ENCODE peak calls at places on chromosomes 12 and 14, in five cellular contexts. H is GM12878; E is effector memory CD4-positive, alpha-beta T cell; G is heart right ventricle; O is HFF-Myc. F is an unnamed sample.

GRCh38 chr14:75501080-75501479 is 21.2 kb upstream of the BATF start:
- DNase-seq in H (no peak), E (no peak), G (no peak), O (no peak), F (no peak)

GRCh38 chr12:12721251-12721689 is 4.1 kb downstream of the CDKN1B start:
- DNase-seq in H (no peak), E (no peak), G (no peak), O (no peak), F (no peak)

GRCh38 chr12:89383235-89384049 is 31.1 kb upstream of the DUSP6 start:
- DNase-seq in H (no peak), E (no peak), G (no peak), O (no peak), F (no peak)

GRCh38 chr12:76409074-76409473 is 60.9 kb upstream of the BBS10 start:
- DNase-seq in H (no peak), E (no peak), G (no peak), O (no peak), F (no peak)

GRCh38 chr14:89910706-89911017 is 43.9 kb downstream of the EFCAB11 start:
- DNase-seq in H (no peak), E (no peak), G (no peak), O (no peak), F (no peak)

GRCh38 chr14:84152452-84152851 is 1377.5 kb upstream of the FLRT2 start:
- DNase-seq in H (no peak), E (no peak), G (no peak), O (no peak), F (no peak)

GRCh38 chr12:42483534-42483857 is 106.0 kb downstream of the PRICKLE1 start:
- DNase-seq in H (no peak), E (no peak), G (peak; percentile 46), O (no peak), F (no peak)

GRCh38 chr14:51845811-51846210 is 14.6 kb upstream of the GNG2 start:
- DNase-seq in H (no peak), E (no peak), G (no peak), O (no peak), F (no peak)

GRCh38 chr14:68785817-68786490 is 6.9 kb downstream of the ZFP36L1 start:
- DNase-seq in H (no peak), E (peak; percentile 51), G (no peak), O (no peak), F (no peak)

GRCh38 chr14:36306836-36307235 is 13.6 kb downstream of the MBIP start:
- DNase-seq in H (no peak), E (no peak), G (no peak), O (no peak), F (no peak)

GRCh38 chr12:73678335-73678734 is 859.3 kb upstream of the ATXN7L3B start:
- DNase-seq in H (no peak), E (no peak), G (no peak), O (no peak), F (no peak)

GRCh38 chr14:77206877-77207389 is 25.3 kb downstream of the TMEM63C start:
- DNase-seq in H (no peak), E (no peak), G (no peak), O (no peak), F (no peak)

GRCh38 chr14:101087614-101088394 is 184.3 kb upstream of the RTL1 start:
- DNase-seq in H (no peak), E (no peak), G (no peak), O (no peak), F (no peak)

GRCh38 chr12:105281694-105282049 is 45.7 kb upstream of the APPL2 start:
- DNase-seq in H (no peak), E (no peak), G (no peak), O (no peak), F (no peak)

GRCh38 chr14:61253064-61253753 is 27.9 kb downstream of the TMEM30B start:
- DNase-seq in H (no peak), E (no peak), G (no peak), O (no peak), F (no peak)

GRCh38 chr14:50647753-50648152 is 20.4 kb downstream of the SAV1 start:
- DNase-seq in H (no peak), E (no peak), G (no peak), O (no peak), F (no peak)

GRCh38 chr12:50390284-50390683 is 6.1 kb downstream of the FAM186A start:
- DNase-seq in H (no peak), E (no peak), G (no peak), O (peak; percentile 70), F (no peak)

GRCh38 chr12:117830471-117830870 is 138.3 kb downstream of the KSR2 start:
- DNase-seq in H (no peak), E (no peak), G (no peak), O (no peak), F (no peak)

GRCh38 chr14:51209457-51209856 is 30.6 kb upstream of the TMX1 start:
- DNase-seq in H (no peak), E (no peak), G (no peak), O (no peak), F (no peak)

GRCh38 chr14:37168721-37169120 is 3.7 kb downstream of the SLC25A21 start:
- DNase-seq in H (no peak), E (no peak), G (no peak), O (no peak), F (no peak)

GRCh38 chr14:61334197-61334701 is 12.9 kb downstream of the PRKCH start:
- DNase-seq in H (no peak), E (no peak), G (no peak), O (no peak), F (no peak)

GRCh38 chr14:67232066-67232465 is 9.2 kb upstream of the PALS1 start:
- DNase-seq in H (no peak), E (no peak), G (no peak), O (no peak), F (no peak)

GRCh38 chr12:129195081-129195480 is 341.8 kb downstream of the GLT1D1 start:
- DNase-seq in H (no peak), E (no peak), G (no peak), O (no peak), F (no peak)

GRCh38 chr12:120687570-120688289 is 781 bp downstream of the MLEC start:
- DNase-seq in H (no peak), E (no peak), G (no peak), O (no peak), F (no peak)

GRCh38 chr12:16880864-16881285 is 274.9 kb upstream of the LMO3 start:
- DNase-seq in H (no peak), E (no peak), G (no peak), O (no peak), F (no peak)

GRCh38 chr14:89958966-89959365 is 3.2 kb downstream of the TDP1 start:
- DNase-seq in H (no peak), E (no peak), G (no peak), O (no peak), F (no peak)

GRCh38 chr14:44204061-44204815 is 302.8 kb downstream of the FSCB start:
- DNase-seq in H (no peak), E (no peak), G (no peak), O (no peak), F (no peak)

GRCh38 chr14:88737245-88737644 is 55.5 kb downstream of the EML5 start:
- DNase-seq in H (no peak), E (no peak), G (no peak), O (no peak), F (no peak)

GRCh38 chr14:64993263-64993662 is 6.6 kb downstream of the FNTB start:
- DNase-seq in H (no peak), E (no peak), G (no peak), O (no peak), F (no peak)

GRCh38 chr14:66015046-66015780 is 471.0 kb upstream of the CCDC196 start:
- DNase-seq in H (no peak), E (no peak), G (no peak), O (peak; percentile 4), F (no peak)

GRCh38 chr12:57624441-57625220 is 8.4 kb downstream of the B4GALNT1 start:
- DNase-seq in H (no peak), E (no peak), G (no peak), O (no peak), F (no peak)

GRCh38 chr12:131832393-131833231 is 4.4 kb downstream of the MMP17 start:
- DNase-seq in H (no peak), E (no peak), G (peak; percentile 62), O (no peak), F (no peak)

DNA sequence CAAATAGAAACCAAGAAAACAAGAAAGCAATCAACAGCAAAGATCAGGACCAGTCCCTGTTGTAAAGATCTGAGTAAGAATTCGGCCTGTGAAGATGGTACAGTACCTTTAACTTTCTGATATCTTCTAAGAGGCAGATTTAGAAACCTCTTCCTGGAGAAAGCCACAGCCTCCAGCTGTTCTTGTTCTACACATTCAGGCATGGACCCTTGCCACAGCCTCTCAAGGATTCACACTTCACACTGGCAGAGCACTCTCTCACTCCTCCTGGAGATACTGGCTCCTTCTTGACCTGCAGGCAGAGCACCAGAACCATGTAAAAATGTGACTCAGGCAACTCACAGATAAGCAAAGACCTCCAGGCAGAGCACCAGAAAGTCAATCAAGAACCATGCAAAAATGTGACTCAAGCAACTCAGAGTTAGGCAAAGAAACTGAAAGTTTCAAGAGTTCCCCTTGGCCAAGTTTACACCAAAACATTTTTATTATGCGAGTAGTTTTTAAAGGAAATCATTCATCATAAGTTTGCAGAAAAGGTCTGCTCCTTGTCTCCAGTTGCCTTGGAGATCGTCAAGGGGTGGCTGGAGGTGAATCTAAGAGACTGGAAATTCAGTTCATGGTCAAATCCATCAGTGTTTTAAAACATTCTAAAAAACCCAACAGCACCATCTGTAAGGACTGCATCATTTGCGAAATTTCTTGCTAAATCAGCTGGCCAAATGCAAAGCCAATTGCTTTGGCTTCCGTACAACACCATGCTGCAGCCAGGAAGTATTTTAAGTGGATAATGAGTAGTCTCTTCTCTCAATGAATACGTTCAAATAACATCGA is 119.3 kb upstream of the MDM1 start:
- DNase-seq in H (peak; percentile 88), E (peak; percentile 2), G (no peak), O (no peak), F (peak; percentile 61)
- H3K4me3 ChIP-seq in H (peak overlapping the region; percentile 51), E (peak overlapping the region; percentile 5), G (peak overlapping the region; percentile 2), O (no peak overlapping the region), F (peak overlapping the region; percentile 43)

DNA sequence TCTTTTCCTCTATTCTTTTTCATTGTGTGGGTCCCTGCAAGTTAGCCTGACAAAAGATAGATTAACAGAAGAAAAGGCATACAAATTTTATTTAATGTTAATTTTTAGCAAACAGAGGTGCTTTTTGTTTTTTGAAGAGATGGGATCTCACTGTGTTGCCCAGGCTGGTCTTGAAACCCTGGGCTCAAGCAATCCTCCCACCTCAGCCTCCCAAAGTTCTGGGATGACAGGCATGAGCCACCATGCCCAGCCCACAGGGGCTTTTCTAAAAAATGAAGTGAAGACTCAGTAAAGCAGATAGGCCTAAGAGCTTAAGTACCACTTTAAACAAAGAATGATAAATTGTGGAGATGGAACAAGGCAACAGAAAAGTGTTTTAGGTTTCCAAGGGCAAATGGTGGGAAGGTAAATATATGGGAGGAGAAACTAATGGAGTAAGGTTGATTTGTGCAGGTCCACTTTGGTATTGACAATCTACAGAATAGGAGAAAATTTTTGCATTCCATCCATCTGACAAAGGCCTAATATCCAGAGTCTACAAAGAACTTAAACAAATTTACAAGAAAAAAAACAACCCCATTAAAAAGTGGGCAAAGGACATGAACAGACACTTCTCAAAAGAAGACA is 18.6 kb upstream of the EEA1 start:
- DNase-seq in H (no peak), E (no peak), G (no peak), O (no peak), F (no peak)
- H3K4me3 ChIP-seq in H (no peak overlapping the region), E (no peak overlapping the region), G (no peak overlapping the region), O (no peak overlapping the region), F (no peak overlapping the region)

GRCh38 chr12:32134144-32134888 is 27.7 kb downstream of the BICD1 start:
- DNase-seq in H (peak; percentile 61), E (no peak), G (no peak), O (no peak), F (peak; percentile 68)
- H3K4me3 ChIP-seq in H (peak overlapping the region; percentile 14), E (no peak overlapping the region), G (no peak overlapping the region), O (no peak overlapping the region), F (no peak overlapping the region)

GRCh38 chr12:53564276-53564675 is 57.0 kb upstream of the NPFF start:
- DNase-seq in H (no peak), E (no peak), G (no peak), O (no peak), F (no peak)
- H3K4me3 ChIP-seq in H (no peak overlapping the region), E (no peak overlapping the region), G (no peak overlapping the region), O (no peak overlapping the region), F (no peak overlapping the region)